ENCODE peak calls at places on chromosomes 16 and 17, in ten cellular contexts. C is activated CD4-positive, alpha-beta T cell treated with anti-CD3 and anti-CD28 coated beads, Interleukin-2, amount 50 U/mL, for 1 hour; I is NCI-H1105; K is T1000; R is GM12891; H is T-helper 9 cell; B is central memory CD8-positive, alpha-beta T cell; V is activated T-cell treated with anti-CD3 and anti-CD28 coated beads for 24 hours; X is NCI-H774; Y is NCI-H748 treated with DMSO at 0.1 percent for 48 hours. J is an unnamed sample.

GRCh38 chr17:65314212-65314611 is 177.0 kb downstream of the RGS9 start:
- DNase-seq in C (no peak), I (no peak), K (no peak), R (no peak), H (no peak), B (no peak), V (no peak), X (no peak), Y (no peak), J (no peak)

GRCh38 chr17:57877803-57878202 is 28.0 kb upstream of the MRPS23 start:
- DNase-seq in C (no peak), I (no peak), K (no peak), R (no peak), H (no peak), B (no peak), V (no peak), X (no peak), Y (no peak), J (no peak)

GRCh38 chr17:45241315-45242011 is 19.8 kb downstream of the FMNL1 start:
- DNase-seq in C (no peak), I (peak), K (no peak), R (no peak), H (no peak), B (no peak), V (no peak), X (peak), Y (peak), J (peak)

GRCh38 chr17:15092762-15093161 is 172.4 kb downstream of the PMP22 start:
- DNase-seq in C (no peak), I (no peak), K (no peak), R (no peak), H (no peak), B (no peak), V (no peak), X (no peak), Y (no peak), J (no peak)

GRCh38 chr17:76243826-76244679 is 3.8 kb upstream of the RNF157 start:
- DNase-seq in C (no peak), I (no peak), K (no peak), R (no peak), H (no peak), B (no peak), V (no peak), X (no peak), Y (no peak), J (no peak)

GRCh38 chr16:19655242-19655777 is 62.7 kb downstream of the KNOP1 start:
- DNase-seq in C (no peak), I (no peak), K (no peak), R (no peak), H (no peak), B (no peak), V (no peak), X (peak), Y (peak), J (peak)

GRCh38 chr17:17985555-17985954 is 12.9 kb downstream of the DRC3 start:
- DNase-seq in C (no peak), I (no peak), K (no peak), R (no peak), H (no peak), B (no peak), V (no peak), X (no peak), Y (no peak), J (no peak)

GRCh38 chr17:28878981-28879380 is 18.6 kb downstream of the FLOT2 start:
- DNase-seq in C (no peak), I (peak), K (no peak), R (peak), H (no peak), B (no peak), V (no peak), X (peak), Y (peak), J (peak)

GRCh38 chr16:4501071-4501478 is 24.9 kb downstream of the HMOX2 start:
- DNase-seq in C (no peak), I (no peak), K (no peak), R (no peak), H (no peak), B (no peak), V (no peak), X (no peak), Y (no peak), J (no peak)

GRCh38 chr17:79593636-79594035 is 17.2 kb downstream of the RBFOX3 start:
- DNase-seq in C (no peak), I (no peak), K (no peak), R (no peak), H (no peak), B (no peak), V (no peak), X (no peak), Y (no peak), J (no peak)

GRCh38 chr17:76872221-76872873 is 4.1 kb downstream of the MGAT5B start:
- DNase-seq in C (no peak), I (no peak), K (peak), R (no peak), H (no peak), B (no peak), V (no peak), X (no peak), Y (no peak), J (no peak)

GRCh38 chr17:74485841-74486240 is 19.4 kb downstream of the CD300A start:
- DNase-seq in C (no peak), I (no peak), K (no peak), R (no peak), H (no peak), B (no peak), V (no peak), X (no peak), Y (no peak), J (no peak)

GRCh38 chr17:7834554-7834890 is 505 bp downstream of the KDM6B start:
- DNase-seq in C (peak), I (no peak), K (no peak), R (no peak), H (peak), B (no peak), V (peak), X (no peak), Y (peak), J (no peak)

GRCh38 chr16:4272114-4272954 is 489 bp downstream of the TFAP4 start:
- DNase-seq in C (peak), I (no peak), K (no peak), R (no peak), H (no peak), B (peak), V (no peak), X (no peak), Y (peak), J (no peak)

GRCh38 chr17:77632619-77633018 is 325.9 kb upstream of the TNRC6C start:
- DNase-seq in C (no peak), I (no peak), K (no peak), R (no peak), H (no peak), B (no peak), V (no peak), X (no peak), Y (no peak), J (no peak)

GRCh38 chr17:76868669-76869208 is 535 bp downstream of the MGAT5B start:
- DNase-seq in C (no peak), I (no peak), K (no peak), R (no peak), H (no peak), B (no peak), V (no peak), X (peak), Y (no peak), J (no peak)

GRCh38 chr17:41308251-41308917 is 725 bp downstream of the KRTAP16-1 start:
- DNase-seq in C (peak), I (no peak), K (no peak), R (no peak), H (peak), B (peak), V (peak), X (peak), Y (no peak), J (peak)

GRCh38 chr17:66549731-66550207 is 247.4 kb downstream of the PRKCA start:
- DNase-seq in C (no peak), I (no peak), K (peak), R (no peak), H (no peak), B (no peak), V (no peak), X (no peak), Y (no peak), J (no peak)

GRCh38 chr17:58326609-58327341 is 1.8 kb downstream of the TSPOAP1 start:
- DNase-seq in C (no peak), I (no peak), K (no peak), R (no peak), H (no peak), B (no peak), V (no peak), X (no peak), Y (no peak), J (no peak)